ENCODE peak calls at places on chromosomes 11 and 22, in nine cellular contexts. Y is iris pigment epithelial cell; W is stimulated activated CD4-positive, alpha-beta T cell treated with anti-CD3 and anti-CD28 coated beads, Interleukin-2, amount 100 ng/mL, for 48 hours; X is HT1080; B is SW480; C is NK-92 treated with Interleukin-12 subunit alpha and Interleukin-12 subunit beta, amount 100 ng/mL, for 24 hours; L is GM13976; E is neural progenitor cell; F is psoas muscle. K is an unnamed sample.

GRCh38 chr11:19466314-19466713 is 225.6 kb upstream of the E2F8 start:
- DNase-seq in E (no peak), X (no peak), Y (no peak), B (no peak), C (no peak), L (no peak), W (no peak), F (no peak), K (no peak)

GRCh38 chr11:85718991-85719807 is 33.2 kb upstream of the CCDC89 start:
- DNase-seq in X (peak), L (no peak), B (peak), F (peak), W (no peak), E (peak), Y (peak), C (no peak), K (peak)

GRCh38 chr22:38025514-38025913 is 31.7 kb upstream of the PICK1 start:
- DNase-seq in E (no peak), W (no peak), X (no peak), F (no peak), L (no peak), C (no peak), B (no peak), Y (no peak), K (no peak)

GRCh38 chr11:120116966-120117365 is 20.9 kb downstream of the TRIM29 start:
- DNase-seq in X (no peak), B (no peak), L (no peak), E (no peak), W (no peak), C (no peak), Y (no peak), F (no peak), K (no peak)

GRCh38 chr22:33401291-33401690 is 343.1 kb upstream of the SYN3 start:
- DNase-seq in F (no peak), L (no peak), B (no peak), E (no peak), W (no peak), X (peak), C (no peak), Y (no peak), K (peak)

GRCh38 chr11:34356576-34356917 is 1.3 kb downstream of the ABTB2 start:
- DNase-seq in C (no peak), Y (peak), B (no peak), X (peak), W (no peak), L (no peak), F (no peak), E (peak), K (peak)

GRCh38 chr11:111976614-111977140 is 39.5 kb downstream of the DIXDC1 start:
- DNase-seq in L (no peak), B (no peak), E (no peak), W (no peak), F (no peak), X (no peak), C (no peak), Y (no peak), K (peak)

GRCh38 chr11:110907629-110908028 is 195.4 kb upstream of the ARHGAP20 start:
- DNase-seq in Y (peak), X (peak), W (no peak), C (no peak), E (no peak), B (peak), L (no peak), F (no peak), K (no peak)

GRCh38 chr22:45157907-45158306 is 5.8 kb upstream of the NUP50 start:
- DNase-seq in L (no peak), E (no peak), F (no peak), W (no peak), Y (no peak), C (no peak), B (no peak), X (no peak), K (no peak)

GRCh38 chr11:86117706-86118050 is 48.8 kb upstream of the PICALM start:
- DNase-seq in E (no peak), Y (no peak), X (peak), F (no peak), B (no peak), L (no peak), C (no peak), W (no peak), K (no peak)

GRCh38 chr11:48047616-48048015 is 67.3 kb downstream of the PTPRJ start:
- DNase-seq in X (no peak), C (no peak), L (no peak), F (no peak), Y (peak), B (no peak), E (no peak), W (no peak), K (peak)

GRCh38 chr11:58394195-58394594 is 12.5 kb downstream of the OR5B3 start:
- DNase-seq in L (no peak), X (peak), E (no peak), B (peak), W (no peak), F (no peak), C (no peak), Y (peak), K (no peak)

GRCh38 chr22:36244522-36245391 is 5.4 kb upstream of the APOL2 start:
- DNase-seq in X (no peak), Y (peak), L (no peak), W (no peak), C (no peak), B (no peak), E (no peak), F (peak), K (no peak)

GRCh38 chr11:57214087-57214395 is 23.0 kb downstream of the APLNR start:
- DNase-seq in W (no peak), E (peak), F (no peak), Y (peak), C (no peak), L (no peak), X (no peak), B (peak), K (peak)

GRCh38 chr11:5225480-5225871 is 1.4 kb downstream of the HBB start:
- DNase-seq in F (no peak), X (no peak), E (no peak), B (no peak), Y (no peak), L (no peak), C (no peak), W (no peak), K (no peak)

GRCh38 chr22:45422237-45422983 is 8.9 kb downstream of the RIBC2 start:
- DNase-seq in W (no peak), E (no peak), Y (no peak), L (no peak), B (no peak), C (no peak), X (no peak), F (no peak), K (no peak)

GRCh38 chr11:29063630-29064361 is 953.0 kb downstream of the KCNA4 start:
- DNase-seq in F (no peak), Y (peak), E (no peak), L (no peak), B (no peak), W (no peak), X (no peak), C (no peak), K (no peak)

GRCh38 chr11:90330632-90331031 is 107.8 kb upstream of the CHORDC1 start:
- DNase-seq in E (no peak), L (no peak), X (no peak), Y (no peak), W (no peak), C (no peak), B (no peak), F (no peak), K (no peak)

GRCh38 chr11:113875414-113876073 is at the start of gene USP28:
- DNase-seq in C (peak), L (peak), X (peak), E (peak), W (peak), F (peak), B (peak), Y (peak), K (peak)

GRCh38 chr11:19218216-19218615 is 16.4 kb upstream of the CSRP3 start:
- DNase-seq in W (no peak), E (no peak), F (no peak), Y (no peak), B (no peak), C (no peak), X (no peak), L (no peak), K (no peak)

GRCh38 chr11:84626256-84626655 is 1000.9 kb downstream of the DLG2 start:
- DNase-seq in W (no peak), Y (no peak), F (no peak), L (no peak), E (no peak), B (no peak), C (no peak), X (peak), K (no peak)

GRCh38 chr11:86068138-86068861 is 584 bp downstream of the PICALM start:
- DNase-seq in F (no peak), X (peak), C (no peak), E (peak), L (peak), Y (no peak), B (peak), W (no peak), K (peak)

GRCh38 chr22:41274856-41275255 is 11.1 kb downstream of the RANGAP1 start:
- DNase-seq in W (no peak), B (no peak), X (no peak), C (no peak), L (no peak), F (no peak), Y (no peak), E (no peak), K (no peak)

GRCh38 chr22:49005557-49005956 is 822.1 kb downstream of the BRD1 start:
- DNase-seq in W (no peak), Y (no peak), L (no peak), X (no peak), F (peak), B (no peak), C (no peak), E (no peak), K (no peak)

GRCh38 chr11:65505434-65506315 is 6.8 kb downstream of the MALAT1 start:
- DNase-seq in X (peak), W (no peak), L (no peak), F (no peak), C (no peak), B (peak), E (no peak), Y (peak), K (no peak)

GRCh38 chr22:48287031-48287430 is 1524.6 kb downstream of the TBC1D22A start:
- DNase-seq in L (no peak), X (no peak), F (no peak), W (no peak), B (no peak), Y (no peak), E (no peak), C (no peak), K (no peak)

GRCh38 chr22:20968281-20968977 is 1.4 kb downstream of the AIFM3 start:
- DNase-seq in E (no peak), Y (no peak), L (no peak), B (no peak), X (no peak), W (no peak), C (no peak), F (no peak), K (no peak)

GRCh38 chr11:34749666-34750659 is 129.1 kb downstream of the EHF start:
- DNase-seq in Y (peak), C (no peak), X (peak), F (peak), W (no peak), L (no peak), E (no peak), B (no peak), K (peak)

GRCh38 chr22:38485783-38486182 is 17.9 kb downstream of the KDELR3 start:
- DNase-seq in B (no peak), F (no peak), Y (no peak), C (no peak), X (no peak), E (no peak), L (no peak), W (no peak), K (no peak)

GRCh38 chr11:47162426-47162825 is 14.3 kb downstream of the ARFGAP2 start:
- DNase-seq in F (no peak), L (no peak), B (no peak), C (no peak), X (no peak), E (no peak), Y (no peak), W (no peak), K (no peak)

K was measured in Daoy.